ENCODE peak calls at places on chromosome 20, in ten cellular contexts. One of them, this sample, is unnamed.

GRCh38 chr20:5746064-5746463 is 4.1 kb upstream of the SHLD1 start:
- DNase-seq in cardiac fibroblast: no peak
- DNase-seq in endodermal cell: no peak
- DNase-seq in keratinocyte: no peak
- DNase-seq in left lung: no peak
- DNase-seq in foreskin fibroblast: no peak
- DNase-seq in gastrocnemius medialis: no peak
- DNase-seq in neural crest cell: no peak
- DNase-seq in AG10803: no peak
- DNase-seq in heart right ventricle: no peak
- DNase-seq in this sample: no peak

GRCh38 chr20:1943267-1944002 is 48.2 kb downstream of the SIRPA start:
- DNase-seq in left lung: peak; percentile 64
- DNase-seq in heart right ventricle: no peak
- DNase-seq in neural crest cell: no peak
- DNase-seq in endodermal cell: no peak
- DNase-seq in foreskin fibroblast: peak; percentile 38
- DNase-seq in AG10803: peak; percentile 76
- DNase-seq in gastrocnemius medialis: peak; percentile 61
- DNase-seq in cardiac fibroblast: peak; percentile 44
- DNase-seq in keratinocyte: no peak
- DNase-seq in this sample: no peak

GRCh38 chr20:17498641-17499040 is 32.5 kb downstream of the BFSP1 start:
- DNase-seq in endodermal cell: peak; percentile 39
- DNase-seq in left lung: no peak
- DNase-seq in gastrocnemius medialis: no peak
- DNase-seq in AG10803: no peak
- DNase-seq in cardiac fibroblast: no peak
- DNase-seq in keratinocyte: no peak
- DNase-seq in neural crest cell: no peak
- DNase-seq in heart right ventricle: no peak
- DNase-seq in foreskin fibroblast: no peak
- DNase-seq in this sample: no peak

GRCh38 chr20:38835792-38836191 is 30.3 kb downstream of the PPP1R16B start:
- DNase-seq in heart right ventricle: no peak
- DNase-seq in neural crest cell: no peak
- DNase-seq in keratinocyte: no peak
- DNase-seq in endodermal cell: no peak
- DNase-seq in gastrocnemius medialis: no peak
- DNase-seq in left lung: no peak
- DNase-seq in cardiac fibroblast: no peak
- DNase-seq in AG10803: no peak
- DNase-seq in foreskin fibroblast: no peak
- DNase-seq in this sample: no peak

GRCh38 chr20:59324441-59324840 is 24.0 kb downstream of the EDN3 start:
- DNase-seq in keratinocyte: no peak
- DNase-seq in heart right ventricle: no peak
- DNase-seq in foreskin fibroblast: no peak
- DNase-seq in gastrocnemius medialis: no peak
- DNase-seq in left lung: no peak
- DNase-seq in endodermal cell: no peak
- DNase-seq in neural crest cell: no peak
- DNase-seq in AG10803: no peak
- DNase-seq in cardiac fibroblast: no peak
- DNase-seq in this sample: no peak

GRCh38 chr20:44799691-44800090 is 10.7 kb downstream of the RIMS4 start:
- DNase-seq in keratinocyte: no peak
- DNase-seq in foreskin fibroblast: no peak
- DNase-seq in AG10803: no peak
- DNase-seq in neural crest cell: no peak
- DNase-seq in heart right ventricle: no peak
- DNase-seq in gastrocnemius medialis: no peak
- DNase-seq in cardiac fibroblast: no peak
- DNase-seq in left lung: no peak
- DNase-seq in endodermal cell: no peak
- DNase-seq in this sample: no peak

GRCh38 chr20:41205313-41205712 is 68.0 kb downstream of the PLCG1 start:
- DNase-seq in keratinocyte: no peak
- DNase-seq in AG10803: no peak
- DNase-seq in heart right ventricle: no peak
- DNase-seq in gastrocnemius medialis: no peak
- DNase-seq in endodermal cell: no peak
- DNase-seq in cardiac fibroblast: no peak
- DNase-seq in left lung: no peak
- DNase-seq in foreskin fibroblast: no peak
- DNase-seq in neural crest cell: no peak
- DNase-seq in this sample: no peak

GRCh38 chr20:32823078-32823477 is 3.3 kb downstream of the MAPRE1 start:
- DNase-seq in neural crest cell: no peak
- DNase-seq in keratinocyte: peak; percentile 13
- DNase-seq in AG10803: peak; percentile 87
- DNase-seq in gastrocnemius medialis: no peak
- DNase-seq in cardiac fibroblast: peak; percentile 71
- DNase-seq in heart right ventricle: no peak
- DNase-seq in left lung: no peak
- DNase-seq in endodermal cell: no peak
- DNase-seq in foreskin fibroblast: peak; percentile 80
- DNase-seq in this sample: no peak

GRCh38 chr20:52267418-52267817 is 75.8 kb upstream of the ZFP64 start:
- DNase-seq in gastrocnemius medialis: no peak
- DNase-seq in neural crest cell: no peak
- DNase-seq in keratinocyte: no peak
- DNase-seq in endodermal cell: no peak
- DNase-seq in AG10803: no peak
- DNase-seq in heart right ventricle: no peak
- DNase-seq in left lung: no peak
- DNase-seq in cardiac fibroblast: no peak
- DNase-seq in foreskin fibroblast: no peak
- DNase-seq in this sample: no peak

GRCh38 chr20:11755071-11755881 is 162.4 kb upstream of the BTBD3 start:
- DNase-seq in neural crest cell: no peak
- DNase-seq in cardiac fibroblast: no peak
- DNase-seq in endodermal cell: no peak
- DNase-seq in keratinocyte: no peak
- DNase-seq in left lung: no peak
- DNase-seq in AG10803: peak; percentile 68
- DNase-seq in foreskin fibroblast: no peak
- DNase-seq in heart right ventricle: no peak
- DNase-seq in gastrocnemius medialis: no peak
- DNase-seq in this sample: no peak

GRCh38 chr20:44398303-44398702 is 42.8 kb downstream of the HNF4A start:
- DNase-seq in keratinocyte: peak; percentile 77
- DNase-seq in gastrocnemius medialis: no peak
- DNase-seq in foreskin fibroblast: peak; percentile 20
- DNase-seq in AG10803: peak; percentile 30
- DNase-seq in neural crest cell: no peak
- DNase-seq in cardiac fibroblast: peak; percentile 78
- DNase-seq in left lung: no peak
- DNase-seq in heart right ventricle: no peak
- DNase-seq in endodermal cell: no peak
- DNase-seq in this sample: no peak

GRCh38 chr20:52191132-52191435 is 495 bp downstream of the ZFP64 start:
- DNase-seq in cardiac fibroblast: no peak
- DNase-seq in left lung: peak; percentile 62
- DNase-seq in foreskin fibroblast: peak; percentile 37
- DNase-seq in gastrocnemius medialis: no peak
- DNase-seq in endodermal cell: no peak
- DNase-seq in keratinocyte: no peak
- DNase-seq in AG10803: no peak
- DNase-seq in neural crest cell: no peak
- DNase-seq in heart right ventricle: no peak
- DNase-seq in this sample: no peak

GRCh38 chr20:60254901-60255411 is 296.7 kb downstream of the CDH26 start:
- DNase-seq in endodermal cell: no peak
- DNase-seq in gastrocnemius medialis: no peak
- DNase-seq in neural crest cell: no peak
- DNase-seq in foreskin fibroblast: peak; percentile 80
- DNase-seq in AG10803: peak; percentile 65
- DNase-seq in heart right ventricle: no peak
- DNase-seq in left lung: no peak
- DNase-seq in keratinocyte: no peak
- DNase-seq in cardiac fibroblast: peak; percentile 4
- DNase-seq in this sample: no peak

GRCh38 chr20:4469910-4470309 is 251.8 kb upstream of the PRND start:
- DNase-seq in keratinocyte: no peak
- DNase-seq in neural crest cell: no peak
- DNase-seq in left lung: no peak
- DNase-seq in AG10803: peak; percentile 62
- DNase-seq in foreskin fibroblast: no peak
- DNase-seq in cardiac fibroblast: no peak
- DNase-seq in gastrocnemius medialis: no peak
- DNase-seq in heart right ventricle: no peak
- DNase-seq in endodermal cell: no peak
- DNase-seq in this sample: no peak

GRCh38 chr20:46021361-46022359 is 7.4 kb upstream of the SLC12A5 start:
- DNase-seq in gastrocnemius medialis: no peak
- DNase-seq in endodermal cell: peak; percentile 100
- DNase-seq in keratinocyte: no peak
- DNase-seq in foreskin fibroblast: no peak
- DNase-seq in left lung: no peak
- DNase-seq in heart right ventricle: no peak
- DNase-seq in cardiac fibroblast: no peak
- DNase-seq in neural crest cell: peak; percentile 87
- DNase-seq in AG10803: no peak
- DNase-seq in this sample: no peak
- TF ChIP-seq CTCF in gastrocnemius medialis: no peak
- TF ChIP-seq CTCF in endodermal cell: peak; percentile 54
- TF ChIP-seq CTCF in keratinocyte: no peak
- TF ChIP-seq CTCF in foreskin fibroblast: no peak
- TF ChIP-seq CTCF in left lung: no peak
- TF ChIP-seq CTCF in heart right ventricle: no peak
- TF ChIP-seq CTCF in cardiac fibroblast: no peak
- TF ChIP-seq CTCF in neural crest cell: no peak
- TF ChIP-seq CTCF in AG10803: no peak
- TF ChIP-seq CTCF in this sample: no peak

GRCh38 chr20:63323298-63323820 is 30.4 kb downstream of the COL20A1 start:
- DNase-seq in cardiac fibroblast: no peak
- DNase-seq in endodermal cell: no peak
- DNase-seq in foreskin fibroblast: no peak
- DNase-seq in gastrocnemius medialis: no peak
- DNase-seq in keratinocyte: no peak
- DNase-seq in left lung: peak; percentile 22
- DNase-seq in neural crest cell: no peak
- DNase-seq in AG10803: no peak
- DNase-seq in heart right ventricle: no peak
- DNase-seq in this sample: no peak
- TF ChIP-seq CTCF in cardiac fibroblast: no peak
- TF ChIP-seq CTCF in endodermal cell: peak; percentile 39
- TF ChIP-seq CTCF in foreskin fibroblast: no peak
- TF ChIP-seq CTCF in gastrocnemius medialis: no peak
- TF ChIP-seq CTCF in keratinocyte: no peak
- TF ChIP-seq CTCF in left lung: no peak
- TF ChIP-seq CTCF in neural crest cell: no peak
- TF ChIP-seq CTCF in AG10803: peak; percentile 27
- TF ChIP-seq CTCF in heart right ventricle: no peak
- TF ChIP-seq CTCF in this sample: no peak

DNA sequence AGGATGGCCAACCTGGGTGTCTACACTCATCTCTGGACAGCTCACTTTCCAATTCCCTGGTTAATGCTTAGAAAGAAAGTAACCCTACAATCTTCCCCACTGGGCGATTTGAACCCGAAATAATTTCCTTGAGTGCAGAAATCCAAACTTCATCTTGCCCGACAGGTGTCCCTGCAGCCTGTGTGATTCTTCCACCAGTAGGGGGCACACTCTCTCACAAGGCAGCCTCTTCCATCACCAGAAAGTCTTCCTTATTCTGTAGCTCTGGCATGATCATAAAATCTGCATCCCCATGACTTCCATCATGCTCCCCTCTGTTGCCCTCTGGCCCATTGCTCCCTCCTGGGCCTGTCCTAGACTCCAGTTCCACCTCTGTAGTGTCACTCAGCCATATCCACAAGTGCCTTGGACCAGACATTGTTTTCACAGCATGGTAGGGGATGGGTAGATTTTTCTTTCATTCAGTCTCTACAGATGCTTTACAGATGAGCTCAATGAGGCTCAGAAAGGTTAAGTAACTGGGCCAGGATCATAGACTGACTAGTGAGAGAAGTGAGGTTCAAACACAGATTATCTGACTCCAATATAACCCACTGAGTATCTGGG is 170.4 kb upstream of the SPTLC3 start:
- DNase-seq in foreskin fibroblast: no peak
- DNase-seq in AG10803: no peak
- DNase-seq in left lung: no peak
- DNase-seq in cardiac fibroblast: no peak
- DNase-seq in keratinocyte: no peak
- DNase-seq in heart right ventricle: no peak
- DNase-seq in gastrocnemius medialis: no peak
- DNase-seq in neural crest cell: no peak
- DNase-seq in endodermal cell: peak; percentile 77
- DNase-seq in this sample: no peak
- TF ChIP-seq CTCF in foreskin fibroblast: no peak
- TF ChIP-seq CTCF in AG10803: no peak
- TF ChIP-seq CTCF in left lung: peak; percentile 20
- TF ChIP-seq CTCF in cardiac fibroblast: peak; percentile 6
- TF ChIP-seq CTCF in keratinocyte: peak; percentile 58
- TF ChIP-seq CTCF in heart right ventricle: no peak
- TF ChIP-seq CTCF in gastrocnemius medialis: no peak
- TF ChIP-seq CTCF in neural crest cell: peak; percentile 40
- TF ChIP-seq CTCF in endodermal cell: peak; percentile 87
- TF ChIP-seq CTCF in this sample: no peak

GRCh38 chr20:62498874-62499273 is 23.1 kb upstream of the GATA5 start:
- DNase-seq in left lung: no peak
- DNase-seq in heart right ventricle: no peak
- DNase-seq in keratinocyte: no peak
- DNase-seq in foreskin fibroblast: no peak
- DNase-seq in neural crest cell: no peak
- DNase-seq in endodermal cell: no peak
- DNase-seq in AG10803: no peak
- DNase-seq in cardiac fibroblast: no peak
- DNase-seq in gastrocnemius medialis: no peak
- DNase-seq in this sample: no peak

GRCh38 chr20:62495798-62496325 is 20.1 kb upstream of the GATA5 start:
- DNase-seq in neural crest cell: no peak
- DNase-seq in foreskin fibroblast: no peak
- DNase-seq in left lung: no peak
- DNase-seq in heart right ventricle: no peak
- DNase-seq in endodermal cell: no peak
- DNase-seq in gastrocnemius medialis: no peak
- DNase-seq in AG10803: no peak
- DNase-seq in cardiac fibroblast: no peak
- DNase-seq in keratinocyte: no peak
- DNase-seq in this sample: no peak

GRCh38 chr20:62494537-62494936 is 18.7 kb upstream of the GATA5 start:
- DNase-seq in foreskin fibroblast: no peak
- DNase-seq in heart right ventricle: peak; percentile 38
- DNase-seq in gastrocnemius medialis: peak; percentile 40
- DNase-seq in neural crest cell: no peak
- DNase-seq in cardiac fibroblast: no peak
- DNase-seq in endodermal cell: no peak
- DNase-seq in left lung: no peak
- DNase-seq in keratinocyte: no peak
- DNase-seq in AG10803: no peak
- DNase-seq in this sample: no peak

GRCh38 chr20:62494980-62495797 is 19.4 kb upstream of the GATA5 start:
- DNase-seq in neural crest cell: no peak
- DNase-seq in left lung: no peak
- DNase-seq in keratinocyte: no peak
- DNase-seq in foreskin fibroblast: no peak
- DNase-seq in endodermal cell: no peak
- DNase-seq in cardiac fibroblast: no peak
- DNase-seq in heart right ventricle: no peak
- DNase-seq in gastrocnemius medialis: peak; percentile 50
- DNase-seq in AG10803: no peak
- DNase-seq in this sample: no peak

GRCh38 chr20:62496525-62497218 is 20.9 kb upstream of the GATA5 start:
- DNase-seq in left lung: no peak
- DNase-seq in cardiac fibroblast: no peak
- DNase-seq in gastrocnemius medialis: no peak
- DNase-seq in AG10803: no peak
- DNase-seq in neural crest cell: peak; percentile 49
- DNase-seq in heart right ventricle: no peak
- DNase-seq in foreskin fibroblast: no peak
- DNase-seq in endodermal cell: peak; percentile 89
- DNase-seq in keratinocyte: no peak
- DNase-seq in this sample: no peak
- TF ChIP-seq CTCF in left lung: peak; percentile 60
- TF ChIP-seq CTCF in cardiac fibroblast: peak; percentile 54
- TF ChIP-seq CTCF in gastrocnemius medialis: peak; percentile 64
- TF ChIP-seq CTCF in AG10803: peak; percentile 29
- TF ChIP-seq CTCF in neural crest cell: peak; percentile 81
- TF ChIP-seq CTCF in heart right ventricle: peak; percentile 61
- TF ChIP-seq CTCF in foreskin fibroblast: peak; percentile 23
- TF ChIP-seq CTCF in endodermal cell: peak; percentile 96
- TF ChIP-seq CTCF in keratinocyte: peak; percentile 73
- TF ChIP-seq CTCF in this sample: no peak

This sample was measured in omental fat pad.